ENCODE peak calls at places on chromosome 22, in five cellular contexts. M is NCI-H460, O is HT-29, X is AG10803, A is GDM1. H is an unnamed sample.

GRCh38 chr22:38336699-38337098 is 19.5 kb upstream of the CSNK1E start:
- DNase-seq in A (no peak), O (no peak), X (no peak), M (no peak), H (no peak)

GRCh38 chr22:19518568-19519030 is 5.6 kb downstream of the CLDN5 start:
- DNase-seq in M (no peak), O (no peak), X (no peak), A (no peak), H (no peak)

GRCh38 chr22:26848244-26848920 is 191.0 kb downstream of the MIAT start:
- DNase-seq in M (no peak), O (no peak), A (no peak), X (peak; percentile 42), H (no peak)

GRCh38 chr22:47370448-47371262 is 608.2 kb downstream of the TBC1D22A start:
- DNase-seq in X (no peak), A (no peak), M (no peak), O (no peak), H (peak; percentile 15)

GRCh38 chr22:36628561-36629060 is 74.9 kb downstream of the CACNG2 start:
- DNase-seq in X (no peak), O (no peak), A (no peak), M (no peak), H (no peak)

GRCh38 chr22:25282346-25282670 is 62.9 kb downstream of the CRYBB2 start:
- DNase-seq in O (no peak), A (no peak), M (no peak), X (no peak), H (no peak)

GRCh38 chr22:45127866-45128265 is 35.9 kb upstream of the NUP50 start:
- DNase-seq in A (no peak), O (no peak), M (no peak), X (peak; percentile 72), H (no peak)

GRCh38 chr22:49951986-49952896 is 8.3 kb upstream of the PIM3 start:
- DNase-seq in X (peak; percentile 88), M (no peak), O (peak; percentile 58), A (no peak), H (no peak)

GRCh38 chr22:46379301-46379930 is 43.9 kb downstream of the TRMU start:
- DNase-seq in O (peak; percentile 72), A (no peak), M (no peak), X (no peak), H (peak; percentile 63)